ENCODE peak calls at places on chromosomes 2 and 18, in five cellular contexts. C is colonic mucosa; G is kidney; V is Peyer's patch; J is CD8-positive, alpha-beta memory T cell. Z is an unnamed sample.
A peak's percentile ranks its signal among the peaks of the same experiment; 100 is the strongest.

GRCh38 chr2:3265471-3265870 is 112.1 kb downstream of the EIPR1 start:
- DNase-seq in G (no peak), V (no peak), J (no peak), C (no peak), Z (no peak)

GRCh38 chr2:174048238-174048637 is 83.1 kb upstream of the SP3 start:
- DNase-seq in C (no peak), V (no peak), J (no peak), G (no peak), Z (no peak)

GRCh38 chr2:196703660-196704209 is 64.2 kb downstream of the CCDC150 start:
- DNase-seq in J (no peak), C (no peak), G (no peak), V (no peak), Z (no peak)

GRCh38 chr2:69280017-69280671 is 106.9 kb downstream of the GFPT1 start:
- DNase-seq in V (no peak), C (no peak), G (no peak), J (no peak), Z (no peak)

GRCh38 chr2:241592126-241592845 is 33.7 kb downstream of the BOK start:
- DNase-seq in V (no peak), C (no peak), G (no peak), J (no peak), Z (no peak)

GRCh38 chr2:239278941-239279365 is 121.9 kb downstream of the HDAC4 start:
- DNase-seq in V (peak; percentile 35), C (peak; percentile 15), G (no peak), J (no peak), Z (no peak)

GRCh38 chr2:85506768-85507181 is 32.2 kb upstream of the MAT2A start:
- DNase-seq in G (no peak), J (no peak), C (no peak), V (no peak), Z (no peak)

GRCh38 chr2:224381913-224382647 is 19.8 kb downstream of the FAM124B start:
- DNase-seq in C (no peak), V (no peak), G (no peak), J (no peak), Z (no peak)

GRCh38 chr2:58553937-58554336 is 312.8 kb upstream of the FANCL start:
- DNase-seq in J (no peak), G (no peak), C (no peak), V (no peak), Z (no peak)

GRCh38 chr2:239298126-239298804 is 102.6 kb downstream of the HDAC4 start:
- DNase-seq in C (no peak), J (peak; percentile 82), G (peak; percentile 65), V (peak; percentile 82), Z (peak; percentile 58)

GRCh38 chr2:147091448-147091847 is 753.4 kb upstream of the ACVR2A start:
- DNase-seq in C (no peak), V (no peak), J (no peak), G (no peak), Z (no peak)

GRCh38 chr18:76578571-76579300 is 83.7 kb upstream of the ZNF516 start:
- DNase-seq in V (no peak), J (no peak), G (no peak), C (no peak), Z (no peak)

GRCh38 chr18:12947355-12948054 is at the start of gene SEH1L:
- DNase-seq in J (peak; percentile 98), V (peak; percentile 100), C (peak; percentile 100), G (peak; percentile 100), Z (peak; percentile 99)
- H3K9me3 ChIP-seq in J (no peaks in the 10 kb centered on the region), V (no peaks in the 10 kb centered on the region), C (no peaks in the 10 kb centered on the region), G (no peaks in the 10 kb centered on the region), Z (no peaks in the 10 kb centered on the region)

GRCh38 chr2:67085146-67085545 is 312.0 kb upstream of the ETAA1 start:
- DNase-seq in V (no peak), G (no peak), C (no peak), J (no peak), Z (no peak)
- H3K9me3 ChIP-seq in V (no peaks in the 10 kb centered on the region), G (no peaks in the 10 kb centered on the region), C (no peaks in the 10 kb centered on the region), J (no peaks in the 10 kb centered on the region), Z (no peaks in the 10 kb centered on the region)

GRCh38 chr2:31696068-31696467 is 115.3 kb upstream of the SRD5A2 start:
- DNase-seq in G (no peak), C (no peak), J (no peak), V (no peak), Z (no peak)
- H3K9me3 ChIP-seq in G (peaks cover 23% of the 10 kb centered on the region), C (peaks cover 6% of the 10 kb centered on the region), J (peaks cover 23% of the 10 kb centered on the region), V (peaks cover 24% of the 10 kb centered on the region), Z (peaks cover 30% of the 10 kb centered on the region)

GRCh38 chr2:108889907-108890306 is 99.1 kb downstream of the EDAR start:
- DNase-seq in C (no peak), V (no peak), J (no peak), G (no peak), Z (no peak)

GRCh38 chr2:108884629-108885028 is 98.1 kb downstream of the CCDC138 start:
- DNase-seq in G (no peak), J (no peak), V (no peak), C (no peak), Z (no peak)
- H3K9me3 ChIP-seq in G (peaks cover 2% of the 10 kb centered on the region), J (peaks cover 2% of the 10 kb centered on the region), V (no peaks in the 10 kb centered on the region), C (no peaks in the 10 kb centered on the region), Z (no peaks in the 10 kb centered on the region)

DNA sequence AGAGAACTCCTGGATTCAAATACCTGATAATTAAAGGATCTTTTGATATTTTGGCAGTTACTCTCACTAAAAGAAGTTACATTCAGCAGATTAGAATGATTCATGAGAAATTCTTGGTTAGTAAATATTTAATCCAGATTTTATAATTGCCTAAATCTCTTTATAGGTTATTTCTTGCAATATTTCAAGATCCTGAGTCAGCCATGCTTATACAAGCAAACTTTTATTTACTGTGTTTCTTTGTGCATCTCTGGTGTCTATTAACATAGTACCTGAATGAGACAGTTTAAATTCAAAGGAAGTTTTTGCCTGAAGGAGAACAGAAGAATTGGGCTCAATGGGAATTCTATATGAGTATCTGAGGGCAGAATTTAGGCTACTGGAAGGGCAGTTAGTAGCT is 249.3 kb downstream of the ERBB4 start:
- DNase-seq in J (no peak), G (no peak), V (no peak), C (no peak), Z (no peak)
- H3K9me3 ChIP-seq in J (no peaks in the 10 kb centered on the region), G (no peaks in the 10 kb centered on the region), V (no peaks in the 10 kb centered on the region), C (no peaks in the 10 kb centered on the region), Z (no peaks in the 10 kb centered on the region)

GRCh38 chr2:65015731-65016130 is 26.5 kb downstream of the SLC1A4 start:
- DNase-seq in G (no peak), V (no peak), C (no peak), J (no peak), Z (no peak)

GRCh38 chr2:65017335-65017734 is 28.1 kb downstream of the SLC1A4 start:
- DNase-seq in J (no peak), V (peak; percentile 68), G (no peak), C (no peak), Z (no peak)

GRCh38 chr2:65018141-65018582 is 29.0 kb downstream of the SLC1A4 start:
- DNase-seq in C (no peak), V (no peak), G (no peak), J (no peak), Z (no peak)

GRCh38 chr2:65016789-65017188 is 27.6 kb downstream of the SLC1A4 start:
- DNase-seq in G (no peak), J (no peak), C (no peak), V (no peak), Z (no peak)

DNA sequence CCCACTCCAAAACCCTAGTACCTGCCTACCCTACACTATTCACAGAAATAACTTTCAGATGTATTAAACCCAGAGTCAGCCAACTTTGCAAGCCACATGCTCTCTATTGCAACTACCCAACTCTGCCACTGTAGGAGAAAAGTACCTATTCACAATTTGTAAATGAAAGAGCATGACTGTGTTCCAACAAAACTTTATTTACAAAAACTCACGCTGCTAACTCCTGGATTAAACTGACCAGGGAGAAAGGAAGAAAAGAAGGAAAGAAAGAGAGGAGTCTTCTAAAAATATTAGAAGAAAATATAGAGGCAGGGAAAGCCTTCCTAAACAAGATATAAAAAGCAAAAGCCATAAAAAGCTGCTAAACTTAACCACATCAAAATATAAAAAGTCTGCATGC is 24.6 kb downstream of the SLC1A4 start:
- DNase-seq in G (no peak), V (no peak), C (no peak), J (no peak), Z (no peak)
- H3K9me3 ChIP-seq in G (no peaks in the 10 kb centered on the region), V (no peaks in the 10 kb centered on the region), C (no peaks in the 10 kb centered on the region), J (no peaks in the 10 kb centered on the region), Z (no peaks in the 10 kb centered on the region)

DNA sequence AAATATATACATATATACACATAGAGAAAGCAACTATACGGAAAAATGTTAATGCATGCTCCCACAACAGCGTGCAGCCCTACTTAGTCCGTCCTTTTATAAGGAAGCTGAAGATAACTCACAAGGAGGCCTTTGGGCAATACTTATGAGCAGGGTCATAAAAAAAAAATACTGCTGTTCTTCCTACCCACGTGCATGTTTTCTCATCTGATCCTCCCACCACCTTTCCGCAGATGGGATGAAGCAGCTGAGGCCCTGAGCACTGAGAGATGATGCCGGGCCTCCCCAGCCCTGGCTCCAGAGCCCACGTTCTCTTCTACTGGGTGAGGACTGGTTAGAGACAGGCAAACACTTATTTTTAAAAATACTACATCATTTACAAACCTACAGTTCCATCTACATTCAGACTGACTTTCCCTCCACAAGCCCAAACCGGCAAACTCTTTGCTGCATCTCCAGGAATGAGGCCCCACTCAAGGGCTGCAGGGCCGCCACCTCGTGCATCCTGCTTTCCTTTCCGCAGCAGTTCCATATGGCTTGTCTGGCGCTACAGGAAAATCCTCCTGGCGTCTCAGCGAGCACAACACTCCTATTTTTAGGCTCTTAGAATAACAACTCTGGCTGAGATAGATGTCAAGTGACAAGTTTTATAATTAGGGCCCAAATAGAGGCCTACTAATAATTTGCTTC is 41.6 kb downstream of the TBC1D8 start:
- DNase-seq in J (no peak), C (no peak), V (no peak), G (no peak), Z (no peak)
- H3K9me3 ChIP-seq in J (no peaks in the 10 kb centered on the region), C (no peaks in the 10 kb centered on the region), V (no peaks in the 10 kb centered on the region), G (no peaks in the 10 kb centered on the region), Z (no peaks in the 10 kb centered on the region)

DNA sequence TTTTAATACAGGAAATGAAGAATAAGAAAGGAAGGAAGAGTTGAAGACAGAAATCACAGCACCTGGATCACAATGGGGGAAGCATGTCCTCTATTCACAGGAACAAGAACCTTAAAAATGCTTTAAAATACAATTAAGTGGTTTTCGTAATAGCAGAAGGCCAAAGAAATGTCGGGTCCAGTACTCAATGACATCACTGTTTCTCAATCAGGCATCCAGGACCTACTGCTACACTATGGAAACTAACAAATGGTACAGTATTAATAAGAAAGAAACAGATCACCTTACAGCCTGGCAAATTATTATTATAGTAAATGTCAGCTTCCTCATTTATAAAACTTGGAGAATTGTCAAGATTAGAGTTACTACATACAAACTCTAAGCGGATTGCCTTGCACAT is 15.8 kb downstream of the HNRNPLL start:
- DNase-seq in J (no peak), C (no peak), V (no peak), G (no peak), Z (no peak)
- H3K9me3 ChIP-seq in J (no peaks in the 10 kb centered on the region), C (no peaks in the 10 kb centered on the region), V (no peaks in the 10 kb centered on the region), G (no peaks in the 10 kb centered on the region), Z (no peaks in the 10 kb centered on the region)

GRCh38 chr18:35242426-35242825 is 1.6 kb downstream of the ZNF397 start:
- DNase-seq in G (no peak), J (no peak), V (no peak), C (no peak), Z (no peak)

GRCh38 chr18:35247412-35248249 is 6.8 kb downstream of the ZNF397 start:
- DNase-seq in G (no peak), J (no peak), C (no peak), V (no peak), Z (no peak)

GRCh38 chr18:35246831-35247230 is 6.0 kb downstream of the ZNF397 start:
- DNase-seq in G (no peak), J (no peak), V (no peak), C (no peak), Z (no peak)

GRCh38 chr18:35245719-35246317 is 5.0 kb downstream of the ZNF397 start:
- DNase-seq in J (no peak), C (no peak), V (no peak), G (no peak), Z (no peak)

GRCh38 chr18:35244671-35245070 is 3.8 kb downstream of the ZNF397 start:
- DNase-seq in G (no peak), C (no peak), V (no peak), J (no peak), Z (no peak)
- H3K9me3 ChIP-seq in G (no peaks in the 10 kb centered on the region), C (no peaks in the 10 kb centered on the region), V (no peaks in the 10 kb centered on the region), J (no peaks in the 10 kb centered on the region), Z (no peaks in the 10 kb centered on the region)

Z was measured in effector memory CD4-positive, alpha-beta T cell.